ENCODE peak calls at places on chromosomes 3 and 15, in five cellular contexts. U is GM23248, O is heart left ventricle, K is PC-3, T is left ventricle myocardium inferior. E is an unnamed sample.

GRCh38 chr15:32687556-32687955 is 30.2 kb upstream of the GREM1 start:
- DNase-seq in U (peak; percentile 84), O (no peak), K (peak; percentile 68), T (no peak), E (peak; percentile 87)

GRCh38 chr3:164730810-164731209 is 347.5 kb downstream of the SI start:
- DNase-seq in U (no peak), O (no peak), K (no peak), T (no peak), E (no peak)

GRCh38 chr15:71743861-71744382 is 66.4 kb upstream of the NR2E3 start:
- DNase-seq in U (peak; percentile 70), O (peak; percentile 52), K (peak; percentile 64), T (no peak), E (no peak)

GRCh38 chr3:10286596-10287295 is 6.0 kb downstream of the GHRL start:
- DNase-seq in U (peak; percentile 41), O (no peak), K (peak; percentile 88), T (no peak), E (peak; percentile 35)

GRCh38 chr15:83108266-83109219 is 1.1 kb downstream of the TM6SF1 start:
- DNase-seq in U (peak; percentile 15), O (peak; percentile 78), K (no peak), T (peak; percentile 56), E (no peak)

GRCh38 chr3:194686816-194687637 is 1.3 kb downstream of the FAM43A start:
- DNase-seq in U (peak; percentile 76), O (peak; percentile 65), K (peak; percentile 34), T (peak; percentile 73), E (no peak)

GRCh38 chr3:27805282-27805681 is 83.2 kb upstream of the EOMES start:
- DNase-seq in U (no peak), O (no peak), K (no peak), T (no peak), E (no peak)

GRCh38 chr3:37992271-37993066 is 1.9 kb downstream of the VILL start:
- DNase-seq in U (no peak), O (no peak), K (peak; percentile 63), T (no peak), E (no peak)

GRCh38 chr15:70093070-70093469 is 4.6 kb downstream of the TLE3 start:
- DNase-seq in U (no peak), O (no peak), K (no peak), T (no peak), E (no peak)

GRCh38 chr3:138935864-138936762 is 10.8 kb downstream of the FOXL2 start:
- DNase-seq in U (peak; percentile 76), O (peak; percentile 67), K (peak; percentile 71), T (peak; percentile 75), E (no peak)

GRCh38 chr3:71355862-71356261 is 227.7 kb downstream of the FOXP1 start:
- DNase-seq in U (no peak), O (no peak), K (no peak), T (no peak), E (no peak)

GRCh38 chr3:50655009-50655830 is 19.5 kb upstream of the DOCK3 start:
- DNase-seq in U (peak; percentile 64), O (peak; percentile 24), K (no peak), T (no peak), E (peak; percentile 4)

GRCh38 chr3:13209334-13209733 is 136.1 kb upstream of the IQSEC1 start:
- DNase-seq in U (no peak), O (no peak), K (no peak), T (no peak), E (no peak)

GRCh38 chr3:138124689-138125420 is 7.3 kb downstream of the A4GNT start:
- DNase-seq in U (peak; percentile 86), O (no peak), K (no peak), T (no peak), E (no peak)

GRCh38 chr3:196440041-196440537 is 7.9 kb upstream of the UBXN7 start:
- DNase-seq in U (peak; percentile 88), O (peak; percentile 36), K (no peak), T (peak; percentile 36), E (no peak)

GRCh38 chr3:108552267-108553159 is 36.7 kb downstream of the CIP2A start:
- DNase-seq in U (peak; percentile 65), O (no peak), K (peak; percentile 76), T (no peak), E (no peak)

GRCh38 chr3:122760457-122761271 is 33.0 kb downstream of the HSPBAP1 start:
- DNase-seq in U (no peak), O (no peak), K (no peak), T (no peak), E (no peak)
- H3K9me3 ChIP-seq in U (no peaks in the 10 kb centered on the region), O (no peaks in the 10 kb centered on the region), K (no peaks in the 10 kb centered on the region), T (no peaks in the 10 kb centered on the region), E (no peaks in the 10 kb centered on the region)

GRCh38 chr3:66479532-66479947 is 21.3 kb downstream of the LRIG1 start:
- DNase-seq in U (no peak), O (no peak), K (no peak), T (no peak), E (no peak)
- H3K27ac ChIP-seq in U (no peak overlapping the region), O (no peak overlapping the region), K (no peak overlapping the region), T (peak overlapping the region; percentile 91), E (no peak overlapping the region)

GRCh38 chr3:152328841-152329240 is 60.1 kb downstream of the MBNL1 start:
- DNase-seq in U (peak; percentile 89), O (no peak), K (peak; percentile 94), T (no peak), E (no peak)
- H3K36me3 ChIP-seq in U (no peaks in the 10 kb centered on the region), O (no peaks in the 10 kb centered on the region), K (peaks cover 4% of the 10 kb centered on the region), T (no peaks in the 10 kb centered on the region), E (peaks cover 7% of the 10 kb centered on the region)

DNA sequence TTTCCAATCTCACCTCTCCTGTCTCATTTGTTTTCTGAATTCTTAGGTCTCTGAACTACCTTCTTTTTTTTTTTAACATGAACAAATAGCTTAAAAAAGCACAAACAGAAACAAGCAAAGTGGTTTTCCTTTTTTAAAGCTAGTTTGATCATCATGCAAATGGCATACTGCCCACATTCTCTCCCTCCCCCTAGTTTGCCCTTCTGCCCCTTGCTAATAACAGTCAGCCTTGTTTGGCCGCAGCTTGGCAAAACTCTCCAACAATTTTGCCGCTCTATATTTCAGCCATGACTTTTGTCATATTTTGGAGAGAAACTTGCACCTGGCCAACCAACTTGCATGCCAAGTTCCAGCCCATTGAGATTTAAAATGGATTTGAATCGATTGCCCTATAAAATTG is 666.1 kb upstream of the NR2F2 start:
- DNase-seq in U (no peak), O (no peak), K (peak; percentile 2), T (no peak), E (no peak)
- H3K9me3 ChIP-seq in U (no peaks in the 10 kb centered on the region), O (no peaks in the 10 kb centered on the region), K (no peaks in the 10 kb centered on the region), T (no peaks in the 10 kb centered on the region), E (no peaks in the 10 kb centered on the region)

GRCh38 chr3:51678685-51679084 is 7.6 kb downstream of the TEX264 start:
- DNase-seq in U (peak; percentile 20), O (peak; percentile 19), K (no peak), T (peak; percentile 1), E (no peak)
- H3K27ac ChIP-seq in U (no peak overlapping the region), O (peak overlapping the region; percentile 13), K (no peak overlapping the region), T (no peak overlapping the region), E (no peak overlapping the region)

DNA sequence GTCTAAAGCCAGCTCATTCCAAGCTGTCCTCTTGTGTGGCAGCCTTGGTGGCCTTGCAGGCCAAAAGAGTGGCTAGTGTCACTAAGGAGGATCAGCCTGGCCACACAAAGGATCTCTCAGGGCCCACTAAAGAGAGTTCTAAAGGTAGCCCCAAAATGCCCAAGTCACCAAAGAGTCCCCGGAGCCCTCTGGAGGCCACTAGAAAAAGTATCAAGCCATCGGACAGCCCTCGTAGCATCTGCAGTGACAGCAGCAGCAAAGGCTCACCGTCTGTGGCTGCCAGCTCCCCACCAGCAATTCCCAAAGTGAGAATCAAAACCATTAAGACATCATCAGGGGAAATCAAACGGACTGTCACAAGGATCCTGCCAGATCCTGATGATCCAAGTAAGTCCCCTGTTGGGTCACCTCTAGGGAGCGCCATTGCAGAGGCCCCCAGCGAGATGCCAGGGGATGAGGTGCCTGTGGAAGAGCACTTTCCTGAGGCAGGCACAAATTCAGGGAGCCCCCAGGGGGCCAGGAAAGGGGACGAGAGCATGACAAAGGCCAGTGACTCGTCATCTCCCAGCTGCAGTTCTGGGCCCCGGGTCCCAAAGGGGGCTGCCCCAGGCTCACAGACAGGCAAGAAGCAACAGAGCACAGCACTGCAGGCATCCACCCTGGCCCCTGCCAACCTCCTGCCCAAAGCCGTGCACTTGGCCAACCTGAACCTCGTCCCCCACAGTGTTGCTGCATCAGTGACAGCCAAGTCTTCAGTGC is 33.5 kb upstream of the ALPK3 start:
- DNase-seq in U (no peak), O (no peak), K (no peak), T (no peak), E (no peak)
- H3K36me3 ChIP-seq in U (peaks cover 4% of the 10 kb centered on the region), O (peaks cover 59% of the 10 kb centered on the region), K (peaks cover 31% of the 10 kb centered on the region), T (peaks cover 34% of the 10 kb centered on the region), E (peaks cover 79% of the 10 kb centered on the region)

GRCh38 chr3:154932633-154933032 is 147.5 kb upstream of the MME start:
- DNase-seq in U (no peak), O (no peak), K (no peak), T (no peak), E (no peak)

GRCh38 chr3:154931484-154931883 is 148.6 kb upstream of the MME start:
- DNase-seq in U (peak; percentile 65), O (no peak), K (no peak), T (no peak), E (no peak)

GRCh38 chr3:154936196-154936595 is 143.9 kb upstream of the MME start:
- DNase-seq in U (no peak), O (no peak), K (no peak), T (no peak), E (no peak)

GRCh38 chr3:154933581-154933980 is 146.5 kb upstream of the MME start:
- DNase-seq in U (no peak), O (no peak), K (no peak), T (no peak), E (no peak)
- H3K9me3 ChIP-seq in U (no peaks in the 10 kb centered on the region), O (no peaks in the 10 kb centered on the region), K (no peaks in the 10 kb centered on the region), T (no peaks in the 10 kb centered on the region), E (no peaks in the 10 kb centered on the region)

GRCh38 chr3:115581347-115582135 is 41.8 kb upstream of the GAP43 start:
- DNase-seq in U (peak; percentile 11), O (no peak), K (peak; percentile 52), T (no peak), E (no peak)
- H3K27ac ChIP-seq in U (no peak overlapping the region), O (no peak overlapping the region), K (no peak overlapping the region), T (no peak overlapping the region), E (no peak overlapping the region)

E was measured in RWPE2.